ENCODE peak calls at places on chromosomes 11 and 22, in five cellular contexts. R, U, D, S and C are unnamed samples.

GRCh38 chr11:9462172-9462799 is 1.5 kb downstream of the ZNF143 start:
- DNase-seq in R (no peak), U (no peak), D (no peak), S (no peak), C (no peak)

GRCh38 chr11:42013656-42014201 is 554.3 kb upstream of the LRRC4C start:
- DNase-seq in R (no peak), U (no peak), D (no peak), S (no peak), C (no peak)

GRCh38 chr11:35045219-35045819 is 93.7 kb upstream of the CD44 start:
- DNase-seq in R (peak; percentile 36), U (no peak), D (no peak), S (no peak), C (no peak)

GRCh38 chr11:131595812-131596211 is 225.4 kb downstream of the NTM start:
- DNase-seq in R (no peak), U (no peak), D (no peak), S (no peak), C (no peak)

GRCh38 chr22:37275622-37276021 is 6.7 kb upstream of the CYTH4 start:
- DNase-seq in R (no peak), U (no peak), D (no peak), S (no peak), C (no peak)

GRCh38 chr11:117560786-117561530 is 233.3 kb downstream of the CEP164 start:
- DNase-seq in R (no peak), U (no peak), D (no peak), S (no peak), C (no peak)

GRCh38 chr11:102177974-102178631 is 67.9 kb downstream of the YAP1 start:
- DNase-seq in R (no peak), U (peak; percentile 54), D (no peak), S (peak; percentile 53), C (peak; percentile 38)

GRCh38 chr11:86802601-86803051 is 2.3 kb downstream of the PRSS23 start:
- DNase-seq in R (no peak), U (no peak), D (no peak), S (peak; percentile 25), C (peak; percentile 41)

GRCh38 chr11:135074397-135074998 is 662.5 kb upstream of the B3GAT1 start:
- DNase-seq in R (no peak), U (no peak), D (no peak), S (no peak), C (peak; percentile 8)

GRCh38 chr11:130023204-130023603 is 20.6 kb upstream of the PRDM10 start:
- DNase-seq in R (no peak), U (no peak), D (no peak), S (peak; percentile 65), C (peak; percentile 56)

GRCh38 chr11:106271686-106272085 is 194.2 kb downstream of the AASDHPPT start:
- DNase-seq in R (no peak), U (no peak), D (no peak), S (no peak), C (no peak)

GRCh38 chr22:37831472-37831871 is 8.3 kb downstream of the GALR3 start:
- DNase-seq in R (no peak), U (no peak), D (no peak), S (no peak), C (no peak)

GRCh38 chr22:42367980-42368378 is 64.2 kb downstream of the NFAM1 start:
- DNase-seq in R (peak; percentile 39), U (no peak), D (no peak), S (no peak), C (no peak)

GRCh38 chr11:102368472-102368871 is 21.5 kb downstream of the BIRC2 start:
- DNase-seq in R (no peak), U (no peak), D (no peak), S (no peak), C (no peak)

GRCh38 chr11:116928102-116928777 is 90.8 kb upstream of the APOA1 start:
- DNase-seq in R (no peak), U (no peak), D (no peak), S (no peak), C (no peak)

GRCh38 chr11:5666396-5666780 is 18.5 kb downstream of the TRIM5 start:
- DNase-seq in R (no peak), U (no peak), D (no peak), S (no peak), C (no peak)

GRCh38 chr11:121844016-121844415 is 272.0 kb downstream of the BLID start:
- DNase-seq in R (no peak), U (no peak), D (no peak), S (no peak), C (no peak)

GRCh38 chr11:1851437-1852180 is 1.3 kb upstream of the LSP1 start:
- DNase-seq in R (no peak), U (no peak), D (no peak), S (no peak), C (no peak)

GRCh38 chr11:128235958-128236357 is 351.4 kb downstream of the ETS1 start:
- DNase-seq in R (no peak), U (no peak), D (no peak), S (no peak), C (no peak)

GRCh38 chr11:102592634-102593581 is 32.2 kb downstream of the MMP20 start:
- DNase-seq in R (no peak), U (no peak), D (no peak), S (no peak), C (no peak)

GRCh38 chr11:34501500-34501899 is 12.1 kb downstream of the ELF5 start:
- DNase-seq in R (no peak), U (peak; percentile 73), D (peak; percentile 21), S (no peak), C (no peak)

GRCh38 chr11:134024420-134025085 is 44.3 kb upstream of the JAM3 start:
- DNase-seq in R (no peak), U (no peak), D (no peak), S (no peak), C (no peak)

GRCh38 chr11:78100276-78101040 is 20.8 kb upstream of the NDUFC2 start:
- DNase-seq in R (no peak), U (no peak), D (no peak), S (no peak), C (peak; percentile 77)

GRCh38 chr11:2380807-2381350 is 3.8 kb downstream of the CD81 start:
- DNase-seq in R (peak; percentile 70), U (no peak), D (peak; percentile 86), S (no peak), C (no peak)

GRCh38 chr11:115500547-115501503 is 3.4 kb downstream of the CADM1 start:
- DNase-seq in R (no peak), U (no peak), D (no peak), S (no peak), C (no peak)

GRCh38 chr11:10379022-10379421 is 74.1 kb downstream of the ADM start:
- DNase-seq in R (no peak), U (no peak), D (no peak), S (no peak), C (no peak)

GRCh38 chr11:8333431-8334401 is 70.0 kb upstream of the LMO1 start:
- DNase-seq in R (no peak), U (no peak), D (no peak), S (peak; percentile 43), C (peak; percentile 50)

GRCh38 chr11:66564538-66564937 is 3.9 kb downstream of the CTSF start:
- DNase-seq in R (no peak), U (no peak), D (no peak), S (no peak), C (no peak)

GRCh38 chr22:27474711-27475547 is 326.6 kb downstream of the MN1 start:
- DNase-seq in R (no peak), U (peak; percentile 79), D (peak; percentile 24), S (peak; percentile 83), C (no peak)

GRCh38 chr11:108062336-108062735 is 53.6 kb downstream of the CUL5 start:
- DNase-seq in R (no peak), U (no peak), D (no peak), S (no peak), C (no peak)
- TF ChIP-seq CTCF in R (no peak), U (no peak), D (no peak), S (no peak), C (no peak)

GRCh38 chr11:100929377-100929776 is 200.2 kb downstream of the PGR start:
- DNase-seq in R (no peak), U (no peak), D (no peak), S (no peak), C (no peak)

GRCh38 chr11:100936781-100937180 is 192.8 kb downstream of the PGR start:
- DNase-seq in R (no peak), U (no peak), D (no peak), S (no peak), C (no peak)

GRCh38 chr11:100928426-100928825 is 201.2 kb downstream of the PGR start:
- DNase-seq in R (no peak), U (no peak), D (no peak), S (no peak), C (no peak)

GRCh38 chr11:100930185-100930778 is 199.3 kb downstream of the PGR start:
- DNase-seq in R (no peak), U (no peak), D (no peak), S (peak; percentile 1), C (no peak)

DNA sequence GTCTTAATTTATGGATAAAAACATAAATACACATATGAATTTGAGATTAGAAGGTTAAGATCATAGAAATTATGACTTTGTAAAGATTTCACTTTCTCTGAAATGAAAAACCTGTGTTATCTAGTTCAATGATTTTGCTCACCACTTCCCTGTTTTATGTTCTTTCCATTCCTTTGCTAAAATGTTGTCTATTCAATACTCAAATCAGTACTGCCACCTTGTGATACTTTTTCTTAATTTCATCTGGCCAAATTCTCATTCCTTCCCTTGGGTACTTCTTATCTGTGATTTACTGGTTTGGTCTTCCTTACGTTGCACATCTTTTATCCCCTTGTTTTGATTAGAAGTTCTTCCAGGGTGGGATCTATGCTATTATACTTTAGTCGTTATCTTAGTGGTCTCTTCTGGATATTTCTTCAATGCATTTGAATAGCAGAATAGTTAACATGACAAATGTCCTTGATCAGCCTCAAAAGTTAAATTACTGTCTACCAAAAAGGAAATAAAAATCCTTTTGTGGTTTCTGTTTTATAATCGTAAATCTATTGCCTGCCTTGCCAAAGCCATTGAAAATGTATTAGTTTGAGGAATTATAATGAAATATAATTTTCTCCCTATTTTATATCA is 197.0 kb downstream of the PGR start:
- DNase-seq in R (no peak), U (no peak), D (no peak), S (no peak), C (no peak)
- TF ChIP-seq CTCF in R (peak; percentile 36), U (peak; percentile 57), D (peak; percentile 16), S (no peak), C (peak; percentile 63)

GRCh38 chr22:46596819-46597218 is 23.4 kb upstream of the GRAMD4 start:
- DNase-seq in R (peak; percentile 93), U (no peak), D (no peak), S (peak; percentile 93), C (peak; percentile 97)
- TF ChIP-seq CTCF in R (no peak), U (no peak), D (no peak), S (peak; percentile 89), C (peak; percentile 31)

DNA sequence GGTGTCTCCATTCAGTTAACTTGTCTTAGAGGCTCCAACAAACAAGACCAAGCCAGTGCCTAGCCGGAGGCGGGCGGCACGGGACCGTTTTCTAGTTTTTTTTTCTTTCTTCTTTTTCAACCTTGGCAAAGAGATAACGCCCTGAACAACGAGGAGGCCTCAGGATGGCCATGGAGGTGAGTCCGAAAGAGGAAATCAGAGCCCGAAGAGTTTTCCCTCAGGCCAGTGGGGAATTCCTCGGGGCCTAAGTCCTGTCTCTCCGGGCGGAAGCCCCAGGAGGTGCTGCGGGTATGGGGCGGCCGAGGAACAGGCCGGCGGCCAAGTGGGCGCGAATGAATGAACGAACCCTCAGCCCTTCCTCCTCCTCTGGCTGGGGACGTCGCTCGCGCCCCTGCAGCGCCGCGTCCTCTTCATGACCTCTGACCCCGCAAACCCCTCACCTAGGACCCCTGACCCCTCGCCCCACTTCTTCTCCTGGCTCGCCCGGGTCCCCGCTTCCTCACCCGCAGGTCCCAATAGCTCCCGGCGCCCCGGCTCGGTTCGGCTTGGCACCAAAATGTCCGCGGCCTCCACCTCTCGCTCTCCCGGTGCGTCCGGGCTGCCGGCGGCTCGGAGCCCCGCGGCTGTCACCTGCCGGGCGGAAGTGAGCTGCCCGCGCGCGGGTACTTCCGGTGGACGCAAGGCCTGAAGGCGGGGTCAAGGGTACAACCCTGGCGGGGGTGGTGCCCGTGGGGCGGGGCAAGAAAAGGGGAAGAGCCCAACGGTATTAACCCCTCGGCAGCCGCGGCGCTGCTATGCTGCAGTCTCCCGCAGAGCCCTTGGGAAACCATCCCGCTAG is at the start of gene AP1B1:
- DNase-seq in R (peak; percentile 97), U (peak; percentile 76), D (peak; percentile 95), S (peak; percentile 97), C (peak; percentile 78)
- TF ChIP-seq CTCF in R (no peak), U (no peak), D (no peak), S (no peak), C (no peak)